ENCODE peak calls at places on chromosomes 13 and 19, in five cellular contexts. D is heart left ventricle, M is neuronal stem cell, T is upper lobe of left lung, X is pancreas. A is an unnamed sample.

GRCh38 chr13:102443234-102443633 is 41.4 kb upstream of the FGF14 start:
- DNase-seq in D (no peak), M (no peak), T (no peak), X (no peak), A (no peak)

GRCh38 chr13:110394371-110394841 is 87.3 kb downstream of the COL4A2 start:
- DNase-seq in D (no peak), M (no peak), T (no peak), X (no peak), A (no peak)

GRCh38 chr19:35882074-35882832 is 13.9 kb downstream of the APLP1 start:
- DNase-seq in D (no peak), M (no peak), T (no peak), X (peak; percentile 51), A (no peak)

GRCh38 chr19:42403586-42403985 is 13.5 kb upstream of the CNFN start:
- DNase-seq in D (no peak), M (no peak), T (no peak), X (no peak), A (no peak)

GRCh38 chr19:403221-404036 is 5.5 kb downstream of the C2CD4C start:
- DNase-seq in D (no peak), M (no peak), T (peak; percentile 13), X (no peak), A (no peak)

GRCh38 chr13:43537124-43537523 is 249.6 kb downstream of the ENOX1 start:
- DNase-seq in D (no peak), M (no peak), T (no peak), X (no peak), A (no peak)

GRCh38 chr13:113805431-113806103 is 46.5 kb downstream of the TMEM255B start:
- DNase-seq in D (no peak), M (no peak), T (no peak), X (no peak), A (peak; percentile 57)

GRCh38 chr19:53880716-53881481 is 1.1 kb upstream of the PRKCG start:
- DNase-seq in D (no peak), M (no peak), T (no peak), X (no peak), A (no peak)

GRCh38 chr19:58274771-58275199 is 4.0 kb upstream of the ZNF8 start:
- DNase-seq in D (no peak), M (no peak), T (no peak), X (no peak), A (no peak)

GRCh38 chr13:87674143-87674772 is 3.1 kb downstream of the SLITRK5 start:
- DNase-seq in D (no peak), M (peak; percentile 30), T (no peak), X (no peak), A (no peak)

GRCh38 chr19:6235031-6235951 is 44.5 kb downstream of the MLLT1 start:
- DNase-seq in D (peak; percentile 10), M (no peak), T (no peak), X (peak; percentile 16), A (no peak)

GRCh38 chr13:63048648-63049047 is 1633.0 kb upstream of the PCDH20 start:
- DNase-seq in D (no peak), M (no peak), T (no peak), X (no peak), A (no peak)

GRCh38 chr19:13014101-13014920 is 19.0 kb downstream of the NFIX start:
- DNase-seq in D (no peak), M (no peak), T (peak; percentile 67), X (no peak), A (no peak)

GRCh38 chr19:13013649-13014048 is 18.4 kb downstream of the NFIX start:
- DNase-seq in D (no peak), M (no peak), T (no peak), X (no peak), A (no peak)

GRCh38 chr19:13016245-13016627 is 21.0 kb downstream of the NFIX start:
- DNase-seq in D (no peak), M (no peak), T (no peak), X (no peak), A (no peak)

GRCh38 chr19:13015361-13016231 is 20.3 kb downstream of the NFIX start:
- DNase-seq in D (no peak), M (no peak), T (no peak), X (no peak), A (no peak)

DNA sequence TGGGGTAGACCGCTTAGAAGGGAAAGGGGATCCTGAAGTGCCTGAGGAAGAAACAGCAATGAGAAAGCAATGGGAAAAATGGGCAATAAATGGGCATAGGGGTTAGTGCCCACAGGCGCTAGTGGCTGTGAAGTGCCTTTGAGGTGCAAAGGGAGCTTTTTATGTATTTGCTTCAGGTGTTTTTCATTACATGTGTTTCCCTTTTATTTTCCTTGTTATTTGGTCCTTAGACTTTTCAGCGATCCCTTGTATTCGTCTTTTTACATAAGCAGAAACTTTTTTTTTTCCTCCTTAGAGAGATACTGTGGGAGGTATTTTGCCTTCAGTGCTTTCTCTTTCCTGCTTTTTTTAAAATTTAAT is 19.6 kb downstream of the NFIX start:
- DNase-seq in D (no peak), M (no peak), T (no peak), X (no peak), A (no peak)
- H3K4me3 ChIP-seq in D (peak overlapping the region; percentile 54), M (no peak overlapping the region), T (peak overlapping the region; percentile 43), X (no peak overlapping the region), A (peak overlapping the region; percentile 39)

DNA sequence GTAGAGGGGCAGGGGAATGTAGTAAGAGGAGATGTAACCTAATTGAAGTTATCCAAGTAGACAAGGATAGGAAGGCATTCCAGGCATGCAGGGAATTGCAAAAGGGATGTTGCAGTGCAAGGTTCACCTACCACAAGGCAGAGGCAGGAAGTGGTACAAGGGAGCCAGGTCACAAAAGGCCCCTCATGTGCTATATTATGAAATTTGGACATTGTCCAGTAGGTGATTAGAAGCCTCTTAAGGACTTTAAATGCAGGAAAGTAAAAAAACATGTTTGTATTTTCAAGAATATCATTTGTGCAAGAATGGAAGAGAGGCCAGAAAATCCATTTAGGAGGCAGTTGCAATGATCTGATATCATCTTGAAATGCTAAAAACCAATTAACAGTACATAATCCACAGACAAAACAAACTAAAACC is 111.4 kb downstream of the FRY start:
- DNase-seq in D (no peak), M (no peak), T (no peak), X (no peak), A (no peak)
- H3K4me3 ChIP-seq in D (no peak overlapping the region), M (no peak overlapping the region), T (no peak overlapping the region), X (no peak overlapping the region), A (no peak overlapping the region)

DNA sequence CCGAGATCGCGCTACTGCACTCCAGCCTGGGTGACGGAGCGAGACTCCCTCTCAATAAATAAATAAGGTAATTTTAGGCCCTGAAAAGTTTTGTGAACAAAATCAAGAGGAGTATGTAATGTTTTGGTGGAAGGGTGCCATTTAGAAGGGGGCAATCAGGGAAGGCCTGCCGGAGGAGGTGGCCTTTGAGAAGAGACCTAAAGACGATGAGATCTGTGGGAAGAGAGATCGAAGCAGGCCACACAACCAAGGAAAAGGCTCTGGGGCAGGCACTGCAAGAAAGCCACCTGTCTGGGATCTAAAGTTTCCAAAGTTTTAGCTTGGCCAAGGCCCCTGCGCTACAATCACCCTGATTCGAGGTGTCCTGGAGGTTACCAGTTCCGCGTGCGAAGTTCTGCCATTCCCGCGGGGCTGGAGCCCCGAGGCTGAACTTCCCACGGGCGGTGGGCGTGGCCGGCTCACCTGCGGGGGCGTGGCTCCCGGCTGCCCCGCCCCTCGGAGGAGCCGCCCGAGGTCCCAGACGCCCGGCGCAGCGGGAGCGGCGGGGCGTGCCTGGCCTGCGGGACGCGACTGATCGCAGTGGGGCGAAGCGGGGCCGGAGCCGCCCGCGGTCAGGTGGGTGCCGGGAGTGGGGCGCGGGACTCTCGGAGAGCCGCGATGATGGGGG is at the start of gene KLC3:
- DNase-seq in D (no peak), M (no peak), T (peak; percentile 60), X (peak; percentile 45), A (no peak)
- H3K4me3 ChIP-seq in D (peak within 1 kb of the TSS; percentile 21), M (no peak within 1 kb of the TSS), T (peak within 1 kb of the TSS; percentile 54), X (peak within 1 kb of the TSS; percentile 62), A (peak within 1 kb of the TSS; percentile 13)

GRCh38 chr13:50511877-50512332 is 331.6 kb downstream of the DLEU7 start:
- DNase-seq in D (no peak), M (no peak), T (no peak), X (no peak), A (no peak)
- H3K4me3 ChIP-seq in D (peak overlapping the region; percentile 45), M (no peak overlapping the region), T (peak overlapping the region; percentile 36), X (no peak overlapping the region), A (no peak overlapping the region)

DNA sequence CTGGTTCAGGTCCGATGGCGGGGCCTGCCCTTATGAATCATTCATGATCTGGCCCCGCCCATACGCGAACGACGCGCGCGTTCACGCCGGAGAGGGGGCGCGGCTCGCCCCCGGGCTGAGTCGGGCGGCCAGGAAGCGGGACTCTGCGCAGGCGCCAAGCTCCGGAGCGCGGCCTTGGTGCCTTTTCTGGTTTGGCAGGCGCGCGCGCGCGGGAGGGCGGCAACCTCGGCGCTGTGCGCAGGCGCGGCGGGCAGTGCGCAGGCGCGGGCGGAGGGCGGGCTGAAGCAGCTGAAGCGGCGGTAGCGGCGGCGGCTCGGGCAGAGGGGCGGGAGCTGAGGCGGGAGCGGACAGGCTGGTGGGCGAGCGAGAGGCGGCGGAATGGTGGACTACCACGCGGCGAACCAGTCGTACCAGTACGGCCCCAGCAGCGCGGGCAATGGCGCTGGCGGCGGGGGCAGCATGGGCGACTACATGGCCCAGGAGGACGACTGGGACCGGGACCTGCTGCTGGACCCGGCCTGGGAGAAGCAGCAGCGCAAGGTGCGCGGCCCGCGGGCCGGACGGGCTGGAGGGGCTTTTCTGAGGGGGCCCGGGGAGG is at the start of gene ACTN4:
- DNase-seq in D (peak; percentile 100), M (peak; percentile 98), T (peak; percentile 99), X (peak; percentile 97), A (peak; percentile 99)
- H3K4me3 ChIP-seq in D (peak within 1 kb of the TSS; percentile 98), M (peak within 1 kb of the TSS; percentile 62), T (peak within 1 kb of the TSS; percentile 100), X (peak within 1 kb of the TSS; percentile 85), A (peak within 1 kb of the TSS; percentile 100)

GRCh38 chr19:19113040-19113541 is 25.2 kb downstream of the TMEM161A start:
- DNase-seq in D (no peak), M (no peak), T (no peak), X (no peak), A (no peak)

GRCh38 chr19:19111967-19112580 is 26.2 kb downstream of the TMEM161A start:
- DNase-seq in D (no peak), M (no peak), T (no peak), X (no peak), A (no peak)

GRCh38 chr19:19109601-19110000 is 28.7 kb downstream of the TMEM161A start:
- DNase-seq in D (no peak), M (no peak), T (no peak), X (no peak), A (no peak)

GRCh38 chr19:19111138-19111835 is 27.0 kb downstream of the TMEM161A start:
- DNase-seq in D (no peak), M (no peak), T (no peak), X (no peak), A (no peak)

GRCh38 chr19:19110410-19111137 is 27.7 kb downstream of the TMEM161A start:
- DNase-seq in D (no peak), M (no peak), T (no peak), X (no peak), A (no peak)
- H3K4me3 ChIP-seq in D (no peak overlapping the region), M (no peak overlapping the region), T (no peak overlapping the region), X (no peak overlapping the region), A (no peak overlapping the region)

DNA sequence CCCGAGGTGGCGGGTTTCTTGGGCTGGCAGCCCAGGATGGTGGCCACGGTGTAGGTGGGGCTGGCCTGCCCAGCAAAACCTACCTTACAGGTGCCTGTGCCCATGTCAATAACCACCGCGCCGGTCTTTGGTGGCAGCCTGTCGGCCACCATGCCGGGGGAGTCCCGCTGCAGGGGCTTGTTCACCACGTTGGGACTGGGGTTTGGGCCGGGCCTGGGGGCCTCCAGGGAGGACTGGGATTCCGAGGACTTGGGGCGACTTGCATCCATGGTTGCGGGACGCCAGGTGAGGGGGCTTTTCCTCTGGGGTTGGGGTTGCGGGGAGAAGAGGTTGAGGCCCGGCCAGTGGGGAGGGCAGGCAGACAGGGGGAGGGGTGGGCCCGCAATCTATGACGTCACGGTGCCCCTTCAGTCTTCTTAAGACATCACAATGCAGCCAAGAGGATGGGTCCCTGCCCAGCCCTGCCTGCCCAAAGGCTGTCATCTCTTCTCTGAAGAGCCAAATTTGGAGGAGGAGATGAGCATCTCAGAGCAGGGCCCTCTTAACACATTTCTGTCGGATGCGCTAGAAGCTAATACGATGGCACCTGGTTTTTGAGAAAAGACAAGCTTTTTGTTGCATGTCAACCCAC is at the start of gene ACTL9:
- DNase-seq in D (no peak), M (no peak), T (no peak), X (no peak), A (no peak)
- H3K4me3 ChIP-seq in D (no peak within 1 kb of the TSS), M (no peak within 1 kb of the TSS), T (no peak within 1 kb of the TSS), X (no peak within 1 kb of the TSS), A (no peak within 1 kb of the TSS)